ENCODE peak calls at places on chromosome X, in eight cellular contexts. One of them, this sample, is unnamed.

GRCh38 chrX:47501226-47502071 is 18.4 kb upstream of the ZNF41 start:
- DNase-seq in activated gamma-delta T cell treated with Interleukin-2 at 50 U/mL for 16 hours: no peak
- DNase-seq in left colon: no peak
- DNase-seq in GM20000: no peak
- DNase-seq in Kasumi-1: no peak
- DNase-seq in activated CD8-positive, alpha-beta memory T cell treated with anti-CD3 and anti-CD28 coated beads for 48 hours: no peak
- DNase-seq in HFF-Myc: peak
- DNase-seq in stomach: no peak
- DNase-seq in this sample: no peak

GRCh38 chrX:113634565-113634964 is 793.9 kb upstream of the AMOT start:
- DNase-seq in activated CD8-positive, alpha-beta memory T cell treated with anti-CD3 and anti-CD28 coated beads for 48 hours: no peak
- DNase-seq in GM20000: no peak
- DNase-seq in stomach: no peak
- DNase-seq in activated gamma-delta T cell treated with Interleukin-2 at 50 U/mL for 16 hours: no peak
- DNase-seq in Kasumi-1: no peak
- DNase-seq in left colon: no peak
- DNase-seq in HFF-Myc: no peak
- DNase-seq in this sample: no peak

GRCh38 chrX:41087219-41087618 is 2.0 kb downstream of the USP9X start:
- DNase-seq in activated CD8-positive, alpha-beta memory T cell treated with anti-CD3 and anti-CD28 coated beads for 48 hours: no peak
- DNase-seq in GM20000: no peak
- DNase-seq in left colon: no peak
- DNase-seq in HFF-Myc: no peak
- DNase-seq in stomach: no peak
- DNase-seq in activated gamma-delta T cell treated with Interleukin-2 at 50 U/mL for 16 hours: no peak
- DNase-seq in Kasumi-1: no peak
- DNase-seq in this sample: no peak

GRCh38 chrX:56798866-56799864 is 70.1 kb downstream of the NBDY start:
- DNase-seq in GM20000: no peak
- DNase-seq in left colon: no peak
- DNase-seq in activated gamma-delta T cell treated with Interleukin-2 at 50 U/mL for 16 hours: no peak
- DNase-seq in activated CD8-positive, alpha-beta memory T cell treated with anti-CD3 and anti-CD28 coated beads for 48 hours: no peak
- DNase-seq in Kasumi-1: no peak
- DNase-seq in HFF-Myc: no peak
- DNase-seq in stomach: peak
- DNase-seq in this sample: peak

GRCh38 chrX:123899701-123900100 is 39.8 kb downstream of the XIAP start:
- DNase-seq in HFF-Myc: no peak
- DNase-seq in stomach: no peak
- DNase-seq in Kasumi-1: no peak
- DNase-seq in activated gamma-delta T cell treated with Interleukin-2 at 50 U/mL for 16 hours: no peak
- DNase-seq in activated CD8-positive, alpha-beta memory T cell treated with anti-CD3 and anti-CD28 coated beads for 48 hours: no peak
- DNase-seq in GM20000: no peak
- DNase-seq in left colon: no peak
- DNase-seq in this sample: no peak

GRCh38 chrX:56759736-56760409 is 30.8 kb downstream of the NBDY start:
- DNase-seq in stomach: no peak
- DNase-seq in left colon: no peak
- DNase-seq in Kasumi-1: no peak
- DNase-seq in activated gamma-delta T cell treated with Interleukin-2 at 50 U/mL for 16 hours: no peak
- DNase-seq in HFF-Myc: no peak
- DNase-seq in GM20000: no peak
- DNase-seq in activated CD8-positive, alpha-beta memory T cell treated with anti-CD3 and anti-CD28 coated beads for 48 hours: no peak
- DNase-seq in this sample: peak

GRCh38 chrX:70174754-70175153 is 2.5 kb upstream of the DGAT2L6 start:
- DNase-seq in activated CD8-positive, alpha-beta memory T cell treated with anti-CD3 and anti-CD28 coated beads for 48 hours: no peak
- DNase-seq in activated gamma-delta T cell treated with Interleukin-2 at 50 U/mL for 16 hours: no peak
- DNase-seq in stomach: no peak
- DNase-seq in left colon: no peak
- DNase-seq in HFF-Myc: no peak
- DNase-seq in Kasumi-1: no peak
- DNase-seq in GM20000: no peak
- DNase-seq in this sample: no peak

GRCh38 chrX:72714471-72714916 is 388 bp upstream of the PHKA1 start:
- DNase-seq in stomach: peak
- DNase-seq in HFF-Myc: no peak
- DNase-seq in Kasumi-1: peak
- DNase-seq in left colon: peak
- DNase-seq in GM20000: no peak
- DNase-seq in activated gamma-delta T cell treated with Interleukin-2 at 50 U/mL for 16 hours: no peak
- DNase-seq in activated CD8-positive, alpha-beta memory T cell treated with anti-CD3 and anti-CD28 coated beads for 48 hours: no peak
- DNase-seq in this sample: peak

GRCh38 chrX:136318895-136319597 is 18.3 kb downstream of the ADGRG4 start:
- DNase-seq in activated gamma-delta T cell treated with Interleukin-2 at 50 U/mL for 16 hours: no peak
- DNase-seq in Kasumi-1: no peak
- DNase-seq in GM20000: no peak
- DNase-seq in activated CD8-positive, alpha-beta memory T cell treated with anti-CD3 and anti-CD28 coated beads for 48 hours: no peak
- DNase-seq in stomach: no peak
- DNase-seq in HFF-Myc: no peak
- DNase-seq in left colon: no peak
- DNase-seq in this sample: no peak

GRCh38 chrX:68834371-68835103 is 5.7 kb downstream of the EFNB1 start:
- DNase-seq in left colon: peak
- DNase-seq in GM20000: no peak
- DNase-seq in HFF-Myc: no peak
- DNase-seq in activated CD8-positive, alpha-beta memory T cell treated with anti-CD3 and anti-CD28 coated beads for 48 hours: no peak
- DNase-seq in Kasumi-1: no peak
- DNase-seq in activated gamma-delta T cell treated with Interleukin-2 at 50 U/mL for 16 hours: no peak
- DNase-seq in stomach: no peak
- DNase-seq in this sample: no peak

GRCh38 chrX:154458116-154458953 is at the start of gene PLXNA3:
- DNase-seq in activated gamma-delta T cell treated with Interleukin-2 at 50 U/mL for 16 hours: peak
- DNase-seq in GM20000: peak
- DNase-seq in left colon: no peak
- DNase-seq in Kasumi-1: peak
- DNase-seq in HFF-Myc: no peak
- DNase-seq in stomach: peak
- DNase-seq in activated CD8-positive, alpha-beta memory T cell treated with anti-CD3 and anti-CD28 coated beads for 48 hours: peak
- DNase-seq in this sample: no peak

GRCh38 chrX:53280703-53281320 is 572 bp downstream of the IQSEC2 start:
- DNase-seq in activated gamma-delta T cell treated with Interleukin-2 at 50 U/mL for 16 hours: no peak
- DNase-seq in activated CD8-positive, alpha-beta memory T cell treated with anti-CD3 and anti-CD28 coated beads for 48 hours: no peak
- DNase-seq in left colon: no peak
- DNase-seq in GM20000: no peak
- DNase-seq in stomach: no peak
- DNase-seq in HFF-Myc: no peak
- DNase-seq in Kasumi-1: no peak
- DNase-seq in this sample: no peak

GRCh38 chrX:24150051-24150790 is 692 bp downstream of the ZFX start:
- DNase-seq in Kasumi-1: peak
- DNase-seq in GM20000: peak
- DNase-seq in left colon: peak
- DNase-seq in stomach: peak
- DNase-seq in activated CD8-positive, alpha-beta memory T cell treated with anti-CD3 and anti-CD28 coated beads for 48 hours: peak
- DNase-seq in activated gamma-delta T cell treated with Interleukin-2 at 50 U/mL for 16 hours: peak
- DNase-seq in HFF-Myc: peak
- DNase-seq in this sample: peak

GRCh38 chrX:134679644-134680043 is 21.4 kb upstream of the PLAC1 start:
- DNase-seq in activated gamma-delta T cell treated with Interleukin-2 at 50 U/mL for 16 hours: no peak
- DNase-seq in Kasumi-1: no peak
- DNase-seq in HFF-Myc: no peak
- DNase-seq in GM20000: peak
- DNase-seq in stomach: no peak
- DNase-seq in left colon: no peak
- DNase-seq in activated CD8-positive, alpha-beta memory T cell treated with anti-CD3 and anti-CD28 coated beads for 48 hours: no peak
- DNase-seq in this sample: no peak

GRCh38 chrX:103678199-103678993 is 8.1 kb downstream of the MORF4L2 start:
- DNase-seq in left colon: no peak
- DNase-seq in activated gamma-delta T cell treated with Interleukin-2 at 50 U/mL for 16 hours: no peak
- DNase-seq in GM20000: no peak
- DNase-seq in stomach: no peak
- DNase-seq in activated CD8-positive, alpha-beta memory T cell treated with anti-CD3 and anti-CD28 coated beads for 48 hours: no peak
- DNase-seq in HFF-Myc: no peak
- DNase-seq in Kasumi-1: no peak
- DNase-seq in this sample: no peak

GRCh38 chrX:24148535-24149345 is 789 bp upstream of the ZFX start:
- DNase-seq in HFF-Myc: no peak
- DNase-seq in stomach: no peak
- DNase-seq in GM20000: no peak
- DNase-seq in activated gamma-delta T cell treated with Interleukin-2 at 50 U/mL for 16 hours: peak
- DNase-seq in left colon: no peak
- DNase-seq in Kasumi-1: no peak
- DNase-seq in activated CD8-positive, alpha-beta memory T cell treated with anti-CD3 and anti-CD28 coated beads for 48 hours: no peak
- DNase-seq in this sample: no peak

GRCh38 chrX:48726596-48726995 is 30.1 kb downstream of the SUV39H1 start:
- DNase-seq in stomach: no peak
- DNase-seq in HFF-Myc: no peak
- DNase-seq in activated CD8-positive, alpha-beta memory T cell treated with anti-CD3 and anti-CD28 coated beads for 48 hours: no peak
- DNase-seq in left colon: no peak
- DNase-seq in activated gamma-delta T cell treated with Interleukin-2 at 50 U/mL for 16 hours: no peak
- DNase-seq in GM20000: no peak
- DNase-seq in Kasumi-1: no peak
- DNase-seq in this sample: no peak

GRCh38 chrX:116204947-116205346 is 34.4 kb downstream of the AGTR2 start:
- DNase-seq in left colon: no peak
- DNase-seq in stomach: no peak
- DNase-seq in Kasumi-1: peak
- DNase-seq in activated gamma-delta T cell treated with Interleukin-2 at 50 U/mL for 16 hours: no peak
- DNase-seq in GM20000: peak
- DNase-seq in activated CD8-positive, alpha-beta memory T cell treated with anti-CD3 and anti-CD28 coated beads for 48 hours: no peak
- DNase-seq in HFF-Myc: no peak
- DNase-seq in this sample: no peak

GRCh38 chrX:50903387-50904027 is 7.0 kb upstream of the BMP15 start:
- DNase-seq in HFF-Myc: no peak
- DNase-seq in left colon: peak
- DNase-seq in activated gamma-delta T cell treated with Interleukin-2 at 50 U/mL for 16 hours: no peak
- DNase-seq in activated CD8-positive, alpha-beta memory T cell treated with anti-CD3 and anti-CD28 coated beads for 48 hours: no peak
- DNase-seq in stomach: no peak
- DNase-seq in Kasumi-1: peak
- DNase-seq in GM20000: peak
- DNase-seq in this sample: no peak

GRCh38 chrX:1165535-1166196 is 46.8 kb downstream of the CRLF2 start:
- DNase-seq in left colon: no peak
- DNase-seq in Kasumi-1: no peak
- DNase-seq in stomach: no peak
- DNase-seq in HFF-Myc: no peak
- DNase-seq in GM20000: peak
- DNase-seq in activated gamma-delta T cell treated with Interleukin-2 at 50 U/mL for 16 hours: no peak
- DNase-seq in activated CD8-positive, alpha-beta memory T cell treated with anti-CD3 and anti-CD28 coated beads for 48 hours: no peak
- DNase-seq in this sample: no peak

GRCh38 chrX:150531467-150531866 is 37.0 kb upstream of the MTM1 start:
- DNase-seq in left colon: no peak
- DNase-seq in activated CD8-positive, alpha-beta memory T cell treated with anti-CD3 and anti-CD28 coated beads for 48 hours: no peak
- DNase-seq in stomach: no peak
- DNase-seq in GM20000: no peak
- DNase-seq in Kasumi-1: no peak
- DNase-seq in HFF-Myc: no peak
- DNase-seq in activated gamma-delta T cell treated with Interleukin-2 at 50 U/mL for 16 hours: no peak
- DNase-seq in this sample: no peak